ENCODE peak calls at places on chromosome 22, in six cellular contexts. Z is K562, G is retina, F is GM10248, S is NCI-H1092 treated with DMSO at 0.1 percent for 48 hours, B is lower leg skin. K is an unnamed sample.

GRCh38 chr22:46355369-46355995 is 20.0 kb downstream of the TRMU start:
- DNase-seq in Z (peak; percentile 48), G (peak; percentile 85), F (peak; percentile 80), S (no peak), B (no peak), K (peak; percentile 53)

GRCh38 chr22:19874307-19875060 is 19.8 kb upstream of the GNB1L start:
- DNase-seq in Z (no peak), G (peak; percentile 83), F (no peak), S (no peak), B (no peak), K (no peak)

GRCh38 chr22:41021039-41021654 is 70.0 kb downstream of the RBX1 start:
- DNase-seq in Z (no peak), G (peak; percentile 72), F (no peak), S (no peak), B (peak; percentile 16), K (no peak)

GRCh38 chr22:50699754-50700386 is 27.2 kb downstream of the SHANK3 start:
- DNase-seq in Z (peak; percentile 19), G (no peak), F (no peak), S (no peak), B (no peak), K (no peak)

GRCh38 chr22:33873186-33873585 is 47.1 kb downstream of the LARGE1 start:
- DNase-seq in Z (no peak), G (no peak), F (no peak), S (no peak), B (no peak), K (no peak)

GRCh38 chr22:17742528-17742902 is 31.8 kb downstream of the BID start:
- DNase-seq in Z (peak; percentile 89), G (peak; percentile 83), F (peak; percentile 92), S (peak; percentile 45), B (no peak), K (peak; percentile 59)

GRCh38 chr22:22061085-22062077 is 78.8 kb upstream of the TOP3B start:
- DNase-seq in Z (peak; percentile 47), G (peak; percentile 55), F (no peak), S (peak; percentile 12), B (peak; percentile 47), K (peak; percentile 25)

GRCh38 chr22:49815641-49816071 is 12.0 kb downstream of the BRD1 start:
- DNase-seq in Z (no peak), G (no peak), F (no peak), S (no peak), B (no peak), K (peak; percentile 46)

GRCh38 chr22:19762315-19763140 is 1.9 kb downstream of the TBX1 start:
- DNase-seq in Z (no peak), G (peak; percentile 33), F (no peak), S (no peak), B (no peak), K (no peak)

GRCh38 chr22:37892566-37893338 is 13.3 kb upstream of the MICALL1 start:
- DNase-seq in Z (no peak), G (no peak), F (no peak), S (no peak), B (no peak), K (no peak)

GRCh38 chr22:33832558-33833151 is 87.6 kb downstream of the LARGE1 start:
- DNase-seq in Z (no peak), G (no peak), F (no peak), S (no peak), B (no peak), K (no peak)

GRCh38 chr22:45934659-45935341 is 42.2 kb downstream of the WNT7B start:
- DNase-seq in Z (no peak), G (no peak), F (no peak), S (no peak), B (no peak), K (peak; percentile 77)

GRCh38 chr22:39746600-39747262 is 146.8 kb downstream of the ENTHD1 start:
- DNase-seq in Z (no peak), G (no peak), F (no peak), S (no peak), B (no peak), K (no peak)

GRCh38 chr22:33274214-33274828 is 216.1 kb upstream of the SYN3 start:
- DNase-seq in Z (peak; percentile 57), G (peak; percentile 6), F (peak; percentile 47), S (no peak), B (no peak), K (no peak)

GRCh38 chr22:37314315-37315046 is 32.2 kb downstream of the CYTH4 start:
- DNase-seq in Z (no peak), G (no peak), F (peak; percentile 57), S (no peak), B (no peak), K (no peak)

GRCh38 chr22:27212081-27212480 is 554.7 kb downstream of the MIAT start:
- DNase-seq in Z (no peak), G (no peak), F (no peak), S (no peak), B (no peak), K (peak; percentile 49)

GRCh38 chr22:41288245-41288946 is 2.4 kb upstream of the RANGAP1 start:
- DNase-seq in Z (no peak), G (no peak), F (no peak), S (no peak), B (no peak), K (peak; percentile 71)

GRCh38 chr22:45318558-45319318 is 9.0 kb downstream of the FAM118A start:
- DNase-seq in Z (no peak), G (peak; percentile 30), F (peak; percentile 53), S (no peak), B (no peak), K (peak; percentile 61)

GRCh38 chr22:36398602-36399472 is 11.1 kb upstream of the MYH9 start:
- DNase-seq in Z (no peak), G (no peak), F (no peak), S (no peak), B (no peak), K (peak; percentile 87)

GRCh38 chr22:42160830-42161696 is 30.5 kb upstream of the CYP2D6 start:
- DNase-seq in Z (no peak), G (no peak), F (no peak), S (no peak), B (no peak), K (no peak)

GRCh38 chr22:28761449-28761755 is 11.1 kb upstream of the CCDC117 start:
- DNase-seq in Z (no peak), G (no peak), F (no peak), S (no peak), B (no peak), K (no peak)

GRCh38 chr22:26464312-26464711 is 19.3 kb downstream of the HPS4 start:
- DNase-seq in Z (no peak), G (no peak), F (no peak), S (no peak), B (no peak), K (no peak)

GRCh38 chr22:26431151-26431995 is 2.3 kb downstream of the ASPHD2 start:
- DNase-seq in Z (no peak), G (no peak), F (peak; percentile 53), S (no peak), B (no peak), K (no peak)

GRCh38 chr22:50545522-50546325 is at the start of gene KLHDC7B:
- DNase-seq in Z (no peak), G (no peak), F (peak; percentile 26), S (no peak), B (no peak), K (no peak)

GRCh38 chr22:39723899-39724351 is 153.4 kb downstream of the CACNA1I start:
- DNase-seq in Z (peak; percentile 91), G (no peak), F (no peak), S (no peak), B (no peak), K (peak; percentile 69)

GRCh38 chr22:48574776-48575566 is 1252.7 kb downstream of the BRD1 start:
- DNase-seq in Z (no peak), G (peak; percentile 74), F (no peak), S (peak; percentile 13), B (no peak), K (peak; percentile 17)

GRCh38 chr22:47176573-47177333 is 414.3 kb downstream of the TBC1D22A start:
- DNase-seq in Z (no peak), G (no peak), F (no peak), S (no peak), B (no peak), K (no peak)

GRCh38 chr22:27348634-27349033 is 452.9 kb downstream of the MN1 start:
- DNase-seq in Z (no peak), G (no peak), F (no peak), S (no peak), B (no peak), K (peak; percentile 61)

GRCh38 chr22:44968736-44969135 is 41.1 kb downstream of the PHF21B start:
- DNase-seq in Z (peak; percentile 6), G (no peak), F (no peak), S (no peak), B (no peak), K (no peak)

GRCh38 chr22:42288791-42289190 is 18.3 kb upstream of the TCF20 start:
- DNase-seq in Z (no peak), G (no peak), F (no peak), S (no peak), B (no peak), K (no peak)

GRCh38 chr22:43455861-43456260 is 44.0 kb downstream of the MPPED1 start:
- DNase-seq in Z (no peak), G (no peak), F (no peak), S (no peak), B (no peak), K (no peak)

GRCh38 chr22:30420401-30421178 is 5.0 kb upstream of the MTFP1 start:
- DNase-seq in Z (peak; percentile 59), G (no peak), F (no peak), S (no peak), B (no peak), K (peak; percentile 97)

GRCh38 chr22:32764330-32765116 is 37.0 kb upstream of the TIMP3 start:
- DNase-seq in Z (peak; percentile 6), G (no peak), F (no peak), S (no peak), B (peak; percentile 61), K (peak; percentile 95)

K was measured in iris pigment epithelial cell.